ENCODE peak calls at places on chromosomes 7 and 10, in six cellular contexts. F is M059J; K is epithelial cell of proximal tubule; J is GM23248; A is activated CD4-positive, alpha-beta T cell treated with anti-CD3 and anti-CD28 coated beads for 1 hour; M is GM04503. I is an unnamed sample.

GRCh38 chr7:90233569-90233968 is 11.4 kb upstream of the CFAP69 start:
- DNase-seq in K (no peak), A (no peak), M (no peak), J (no peak), F (no peak), I (no peak)

GRCh38 chr7:136228185-136228584 is 251.0 kb upstream of the MTPN start:
- DNase-seq in M (no peak), F (peak), J (no peak), K (no peak), A (no peak), I (no peak)

GRCh38 chr10:110168601-110169481 is 38.6 kb upstream of the MXI1 start:
- DNase-seq in M (no peak), K (no peak), A (no peak), F (no peak), J (no peak), I (no peak)

GRCh38 chr7:142842251-142842766 is 12.6 kb upstream of the EPHB6 start:
- DNase-seq in M (no peak), F (no peak), J (no peak), A (no peak), K (no peak), I (no peak)

GRCh38 chr7:75995996-75996395 is 1.6 kb upstream of the TMEM120A start:
- DNase-seq in M (no peak), K (no peak), J (no peak), F (no peak), A (no peak), I (no peak)

GRCh38 chr10:7354330-7355047 is 56.3 kb downstream of the SFMBT2 start:
- DNase-seq in J (peak), M (no peak), F (peak), A (no peak), K (no peak), I (peak)

GRCh38 chr10:55822096-55822495 is 539.0 kb downstream of the ZWINT start:
- DNase-seq in A (no peak), K (no peak), J (no peak), M (no peak), F (no peak), I (no peak)

GRCh38 chr7:26735976-26736600 is 128.3 kb downstream of the SKAP2 start:
- DNase-seq in M (no peak), F (no peak), K (no peak), A (no peak), J (no peak), I (no peak)

GRCh38 chr10:128881086-128881485 is 586.0 kb upstream of the MGMT start:
- DNase-seq in A (no peak), M (no peak), K (no peak), F (no peak), J (no peak), I (no peak)

GRCh38 chr10:132365102-132365501 is 31.9 kb upstream of the PWWP2B start:
- DNase-seq in A (no peak), M (no peak), F (no peak), K (no peak), J (no peak), I (no peak)

GRCh38 chr10:78996449-78997129 is 72.2 kb upstream of the ZMIZ1 start:
- DNase-seq in F (no peak), A (no peak), J (no peak), K (no peak), M (no peak), I (no peak)

GRCh38 chr10:108434818-108435217 is 1270.3 kb upstream of the SORCS1 start:
- DNase-seq in M (no peak), J (peak), K (no peak), F (peak), A (no peak), I (no peak)

GRCh38 chr10:48774416-48775205 is 89.9 kb downstream of the WDFY4 start:
- DNase-seq in J (no peak), F (no peak), K (no peak), A (no peak), M (no peak), I (no peak)

GRCh38 chr7:118621810-118622209 is 397.3 kb downstream of the ANKRD7 start:
- DNase-seq in M (no peak), K (no peak), J (no peak), A (no peak), F (no peak), I (no peak)

GRCh38 chr7:107528461-107528860 is 35.3 kb downstream of the COG5 start:
- DNase-seq in A (no peak), M (peak), K (peak), F (peak), J (peak), I (peak)

GRCh38 chr7:42545049-42545724 is 308.2 kb upstream of the GLI3 start:
- DNase-seq in F (no peak), K (no peak), J (no peak), A (no peak), M (no peak), I (no peak)

GRCh38 chr10:123284022-123284421 is 129.8 kb downstream of the BUB3 start:
- DNase-seq in K (no peak), F (peak), M (no peak), J (peak), A (no peak), I (no peak)

GRCh38 chr7:37942934-37943610 is 22.6 kb downstream of the EPDR1 start:
- DNase-seq in K (no peak), A (no peak), J (no peak), F (peak), M (no peak), I (no peak)

GRCh38 chr7:131895541-131896173 is 339.2 kb upstream of the PODXL start:
- DNase-seq in J (peak), M (peak), K (peak), A (no peak), F (peak), I (peak)

GRCh38 chr10:42959833-42960232 is 117.0 kb upstream of the RET start:
- DNase-seq in J (no peak), F (no peak), K (no peak), A (no peak), M (no peak), I (no peak)

GRCh38 chr10:122561212-122561611 is 658 bp downstream of the DMBT1 start:
- DNase-seq in A (no peak), M (no peak), K (peak), F (peak), J (no peak), I (peak)

GRCh38 chr10:73781879-73782748 is at the start of gene CHCHD1:
- DNase-seq in M (peak), J (peak), A (peak), K (no peak), F (peak), I (peak)

GRCh38 chr7:122622682-122623081 is 76.2 kb downstream of the RNF133 start:
- DNase-seq in F (no peak), K (no peak), J (no peak), A (no peak), M (no peak), I (no peak)

GRCh38 chr10:35194906-35195305 is 68.3 kb downstream of the CREM start:
- DNase-seq in A (no peak), K (no peak), F (peak), J (peak), M (no peak), I (peak)

GRCh38 chr7:39554583-39555140 is 11.5 kb upstream of the YAE1 start:
- DNase-seq in F (no peak), K (no peak), A (no peak), M (peak), J (peak), I (peak)

GRCh38 chr7:20141666-20142065 is 75.5 kb downstream of the MACC1 start:
- DNase-seq in F (no peak), J (no peak), M (no peak), K (no peak), A (no peak), I (no peak)

I was measured in EL.